ENCODE peak calls at places on chromosomes 5 and 9, in nine cellular contexts. W is central memory CD4-positive, alpha-beta T cell; Y is HT1080; G is stimulated activated CD8-positive, alpha-beta memory T cell treated with anti-CD3 and anti-CD28 coated beads, Interleukin-4, amount 100 ng/mL, for 4 hours; F is activated CD8-positive, alpha-beta memory T cell treated with anti-CD3 and anti-CD28 coated beads for 48 hours; V is anterior cingulate cortex; E is ELR; H is A549; T is AG04449. K is an unnamed sample.

GRCh38 chr5:128436825-128437224 is 101.2 kb downstream of the FBN2 start:
- DNase-seq in T (peak), Y (peak), W (no peak), E (peak), F (no peak), H (peak), V (no peak), G (no peak), K (no peak)

GRCh38 chr5:5881294-5881693 is 458.8 kb downstream of the ICE1 start:
- DNase-seq in T (no peak), F (no peak), W (no peak), G (no peak), E (no peak), Y (no peak), V (no peak), H (no peak), K (no peak)

GRCh38 chr9:37341704-37342103 is 80.8 kb upstream of the GRHPR start:
- DNase-seq in Y (no peak), H (no peak), W (no peak), E (no peak), F (no peak), T (no peak), V (no peak), G (no peak), K (no peak)

GRCh38 chr5:94359880-94360279 is 258.5 kb downstream of the KIAA0825 start:
- DNase-seq in V (no peak), H (no peak), F (no peak), G (no peak), T (no peak), E (no peak), W (no peak), Y (no peak), K (no peak)

GRCh38 chr5:93235751-93236150 is 345.3 kb downstream of the NR2F1-AS1 start:
- DNase-seq in F (no peak), G (no peak), V (no peak), E (no peak), W (no peak), H (no peak), Y (no peak), T (no peak), K (no peak)

GRCh38 chr9:112380102-112380581 is at the start of gene HSDL2:
- DNase-seq in T (no peak), Y (no peak), V (peak), F (no peak), W (no peak), E (peak), H (peak), G (no peak), K (no peak)

GRCh38 chr9:95494022-95494415 is 22.8 kb downstream of the PTCH1 start:
- DNase-seq in F (peak), Y (no peak), H (no peak), V (no peak), W (no peak), G (no peak), T (no peak), E (no peak), K (no peak)

GRCh38 chr9:124329393-124329792 is 71.6 kb downstream of the NEK6 start:
- DNase-seq in Y (no peak), H (no peak), F (no peak), W (no peak), V (no peak), T (no peak), G (no peak), E (no peak), K (no peak)

GRCh38 chr5:162852145-162852544 is 585.2 kb upstream of the CCNG1 start:
- DNase-seq in E (no peak), G (no peak), T (no peak), V (no peak), Y (no peak), F (no peak), W (no peak), H (no peak), K (no peak)

GRCh38 chr9:130446111-130446861 is 1.5 kb downstream of the ASS1 start:
- DNase-seq in V (no peak), G (no peak), F (no peak), E (peak), Y (no peak), H (no peak), W (no peak), T (peak), K (no peak)

GRCh38 chr5:45038366-45038987 is 229.7 kb downstream of the MRPS30 start:
- DNase-seq in E (peak), G (no peak), Y (peak), H (peak), W (no peak), T (no peak), F (no peak), V (no peak), K (no peak)

GRCh38 chr5:75306746-75307145 is 30.3 kb upstream of the HMGCR start:
- DNase-seq in F (no peak), Y (no peak), T (no peak), V (no peak), W (no peak), E (no peak), H (no peak), G (no peak), K (no peak)

GRCh38 chr9:136307215-136307750 is 3.4 kb upstream of the CCDC187 start:
- DNase-seq in H (no peak), Y (no peak), E (no peak), F (no peak), T (no peak), W (no peak), V (no peak), G (no peak), K (no peak)

GRCh38 chr5:153895266-153895665 is 143.4 kb downstream of the FAM114A2 start:
- DNase-seq in W (no peak), F (no peak), H (no peak), E (no peak), Y (no peak), V (no peak), T (no peak), G (no peak), K (no peak)

GRCh38 chr9:36023260-36024048 is 13.3 kb upstream of the RECK start:
- DNase-seq in G (peak), V (peak), F (peak), W (peak), Y (peak), T (no peak), E (peak), H (peak), K (no peak)

GRCh38 chr9:115883467-115884329 is 269.9 kb upstream of the PAPPA start:
- DNase-seq in W (no peak), G (no peak), F (no peak), E (peak), V (no peak), H (peak), Y (peak), T (no peak), K (no peak)

GRCh38 chr9:6669881-6670280 is 24.4 kb upstream of the GLDC start:
- DNase-seq in E (no peak), W (no peak), T (no peak), V (no peak), G (no peak), H (no peak), Y (no peak), F (no peak), K (no peak)

GRCh38 chr5:142201471-142201887 is 92.9 kb downstream of the NDFIP1 start:
- DNase-seq in F (no peak), W (no peak), H (no peak), T (peak), Y (peak), G (no peak), V (no peak), E (peak), K (no peak)

GRCh38 chr9:34185778-34186551 is 7.1 kb downstream of the UBAP1 start:
- DNase-seq in V (no peak), G (no peak), F (no peak), H (peak), W (peak), T (peak), Y (peak), E (peak), K (no peak)

GRCh38 chr9:135093911-135094584 is 6.6 kb downstream of the OLFM1 start:
- DNase-seq in E (no peak), H (no peak), W (no peak), V (no peak), F (no peak), G (no peak), Y (no peak), T (no peak), K (no peak)

GRCh38 chr9:70105142-70105541 is 61.5 kb downstream of the MAMDC2 start:
- DNase-seq in F (no peak), V (no peak), H (no peak), E (no peak), Y (no peak), G (no peak), W (no peak), T (no peak), K (no peak)

GRCh38 chr9:129415954-129416651 is 204.8 kb downstream of the C9orf50 start:
- DNase-seq in H (no peak), T (no peak), Y (no peak), E (no peak), V (no peak), G (no peak), W (no peak), F (no peak), K (no peak)

GRCh38 chr5:83331842-83332241 is 139.7 kb upstream of the VCAN start:
- DNase-seq in Y (no peak), G (no peak), H (no peak), T (no peak), V (no peak), W (no peak), F (no peak), E (peak), K (no peak)

GRCh38 chr5:57753446-57753845 is 270.8 kb upstream of the ACTBL2 start:
- DNase-seq in F (no peak), H (no peak), E (no peak), G (no peak), Y (no peak), T (no peak), V (no peak), W (no peak), K (no peak)

GRCh38 chr9:107681988-107682387 is 192.4 kb upstream of the KLF4 start:
- DNase-seq in G (no peak), T (no peak), F (no peak), W (no peak), H (no peak), V (no peak), E (no peak), Y (no peak), K (no peak)

GRCh38 chr5:102628449-102629175 is 126.5 kb upstream of the PAM start:
- DNase-seq in G (no peak), E (peak), W (no peak), F (no peak), T (no peak), Y (peak), V (no peak), H (no peak), K (no peak)

GRCh38 chr9:16627967-16628366 is 242.5 kb downstream of the BNC2 start:
- DNase-seq in V (no peak), G (no peak), F (no peak), W (no peak), T (peak), H (no peak), E (peak), Y (peak), K (no peak)

GRCh38 chr9:29063031-29063430 is 1489.8 kb upstream of the C9orf72 start:
- DNase-seq in V (no peak), W (no peak), T (no peak), G (no peak), Y (no peak), E (no peak), F (no peak), H (no peak), K (no peak)

GRCh38 chr5:54758038-54758437 is 227.4 kb downstream of the ESM1 start:
- DNase-seq in V (no peak), E (peak), Y (no peak), W (no peak), G (no peak), T (peak), F (no peak), H (no peak), K (no peak)

GRCh38 chr5:118580959-118581358 is 407.4 kb downstream of the DTWD2 start:
- DNase-seq in F (no peak), W (no peak), E (no peak), Y (no peak), G (no peak), V (no peak), H (no peak), T (no peak), K (no peak)

GRCh38 chr9:127796225-127796813 is 6.4 kb upstream of the FPGS start:
- DNase-seq in W (no peak), T (no peak), H (no peak), G (no peak), F (no peak), Y (peak), E (peak), V (no peak), K (no peak)

GRCh38 chr5:156147251-156147947 is 179.6 kb upstream of the SGCD start:
- DNase-seq in W (no peak), T (peak), E (no peak), G (no peak), V (no peak), Y (peak), H (peak), F (no peak), K (no peak)